ENCODE peak calls at places on chromosomes 12 and 14, in eight cellular contexts. One of them, this sample, is unnamed.

GRCh38 chr14:77302926-77303325 is 17.8 kb downstream of the POMT2 start:
- DNase-seq in BE2C: no peak
- DNase-seq in MCF 10A: peak
- DNase-seq in Calu3: peak
- DNase-seq in neural crest cell: no peak
- DNase-seq in GM12865: peak
- DNase-seq in progenitor cell of endocrine pancreas: no peak
- DNase-seq in AG09309: no peak
- DNase-seq in this sample: no peak

GRCh38 chr14:57346741-57347140 is 43.6 kb upstream of the NAA30 start:
- DNase-seq in BE2C: no peak
- DNase-seq in MCF 10A: no peak
- DNase-seq in Calu3: no peak
- DNase-seq in neural crest cell: no peak
- DNase-seq in GM12865: no peak
- DNase-seq in progenitor cell of endocrine pancreas: no peak
- DNase-seq in AG09309: no peak
- DNase-seq in this sample: no peak

GRCh38 chr12:120012067-120012621 is 23.1 kb downstream of the BICDL1 start:
- DNase-seq in BE2C: peak
- DNase-seq in MCF 10A: peak
- DNase-seq in Calu3: no peak
- DNase-seq in neural crest cell: peak
- DNase-seq in GM12865: peak
- DNase-seq in progenitor cell of endocrine pancreas: no peak
- DNase-seq in AG09309: no peak
- DNase-seq in this sample: no peak

GRCh38 chr14:80996049-80996901 is 40.9 kb downstream of the TSHR start:
- DNase-seq in BE2C: peak
- DNase-seq in MCF 10A: peak
- DNase-seq in Calu3: peak
- DNase-seq in neural crest cell: peak
- DNase-seq in GM12865: peak
- DNase-seq in progenitor cell of endocrine pancreas: no peak
- DNase-seq in AG09309: peak
- DNase-seq in this sample: no peak

GRCh38 chr12:19857197-19857596 is 417.9 kb downstream of the AEBP2 start:
- DNase-seq in BE2C: no peak
- DNase-seq in MCF 10A: no peak
- DNase-seq in Calu3: no peak
- DNase-seq in neural crest cell: no peak
- DNase-seq in GM12865: no peak
- DNase-seq in progenitor cell of endocrine pancreas: no peak
- DNase-seq in AG09309: no peak
- DNase-seq in this sample: no peak

GRCh38 chr14:64728856-64729255 is 24.6 kb downstream of the PLEKHG3 start:
- DNase-seq in BE2C: no peak
- DNase-seq in MCF 10A: no peak
- DNase-seq in Calu3: no peak
- DNase-seq in neural crest cell: no peak
- DNase-seq in GM12865: no peak
- DNase-seq in progenitor cell of endocrine pancreas: no peak
- DNase-seq in AG09309: no peak
- DNase-seq in this sample: no peak

GRCh38 chr14:91354221-91354916 is 63.3 kb downstream of the CCDC88C start:
- DNase-seq in BE2C: no peak
- DNase-seq in MCF 10A: no peak
- DNase-seq in Calu3: no peak
- DNase-seq in neural crest cell: no peak
- DNase-seq in GM12865: no peak
- DNase-seq in progenitor cell of endocrine pancreas: no peak
- DNase-seq in AG09309: peak
- DNase-seq in this sample: no peak

GRCh38 chr12:1398673-1399072 is 195.7 kb downstream of the FBXL14 start:
- DNase-seq in BE2C: no peak
- DNase-seq in MCF 10A: peak
- DNase-seq in Calu3: no peak
- DNase-seq in neural crest cell: no peak
- DNase-seq in GM12865: peak
- DNase-seq in progenitor cell of endocrine pancreas: no peak
- DNase-seq in AG09309: no peak
- DNase-seq in this sample: no peak

GRCh38 chr14:103698380-103699260 is 16.6 kb downstream of the XRCC3 start:
- DNase-seq in BE2C: peak
- DNase-seq in MCF 10A: no peak
- DNase-seq in Calu3: no peak
- DNase-seq in neural crest cell: no peak
- DNase-seq in GM12865: peak
- DNase-seq in progenitor cell of endocrine pancreas: no peak
- DNase-seq in AG09309: no peak
- DNase-seq in this sample: no peak

GRCh38 chr14:47919994-47920393 is 244.6 kb upstream of the MDGA2 start:
- DNase-seq in BE2C: peak
- DNase-seq in MCF 10A: no peak
- DNase-seq in Calu3: no peak
- DNase-seq in neural crest cell: no peak
- DNase-seq in GM12865: no peak
- DNase-seq in progenitor cell of endocrine pancreas: no peak
- DNase-seq in AG09309: no peak
- DNase-seq in this sample: no peak

GRCh38 chr14:85252011-85252410 is 277.9 kb upstream of the FLRT2 start:
- DNase-seq in BE2C: no peak
- DNase-seq in MCF 10A: peak
- DNase-seq in Calu3: no peak
- DNase-seq in neural crest cell: no peak
- DNase-seq in GM12865: no peak
- DNase-seq in progenitor cell of endocrine pancreas: no peak
- DNase-seq in AG09309: peak
- DNase-seq in this sample: no peak

GRCh38 chr14:104827173-104828055 is 26.5 kb downstream of the ZBTB42 start:
- DNase-seq in BE2C: peak
- DNase-seq in MCF 10A: no peak
- DNase-seq in Calu3: peak
- DNase-seq in neural crest cell: peak
- DNase-seq in GM12865: peak
- DNase-seq in progenitor cell of endocrine pancreas: peak
- DNase-seq in AG09309: no peak
- DNase-seq in this sample: no peak
- TF ChIP-seq CTCF in BE2C: peak
- TF ChIP-seq CTCF in MCF 10A: peak
- TF ChIP-seq CTCF in Calu3: peak
- TF ChIP-seq CTCF in neural crest cell: peak
- TF ChIP-seq CTCF in GM12865: peak
- TF ChIP-seq CTCF in progenitor cell of endocrine pancreas: peak
- TF ChIP-seq CTCF in AG09309: peak
- TF ChIP-seq CTCF in this sample: peak

GRCh38 chr12:25734529-25735180 is 181.6 kb upstream of the LMNTD1 start:
- DNase-seq in BE2C: no peak
- DNase-seq in MCF 10A: no peak
- DNase-seq in Calu3: no peak
- DNase-seq in neural crest cell: no peak
- DNase-seq in GM12865: peak
- DNase-seq in progenitor cell of endocrine pancreas: no peak
- DNase-seq in AG09309: no peak
- DNase-seq in this sample: no peak

GRCh38 chr12:25728196-25728595 is 175.1 kb upstream of the LMNTD1 start:
- DNase-seq in BE2C: no peak
- DNase-seq in MCF 10A: no peak
- DNase-seq in Calu3: no peak
- DNase-seq in neural crest cell: no peak
- DNase-seq in GM12865: no peak
- DNase-seq in progenitor cell of endocrine pancreas: no peak
- DNase-seq in AG09309: no peak
- DNase-seq in this sample: no peak

GRCh38 chr12:25730489-25731349 is 177.6 kb upstream of the LMNTD1 start:
- DNase-seq in BE2C: no peak
- DNase-seq in MCF 10A: no peak
- DNase-seq in Calu3: no peak
- DNase-seq in neural crest cell: no peak
- DNase-seq in GM12865: no peak
- DNase-seq in progenitor cell of endocrine pancreas: no peak
- DNase-seq in AG09309: no peak
- DNase-seq in this sample: no peak

GRCh38 chr12:25733541-25733940 is 180.5 kb upstream of the LMNTD1 start:
- DNase-seq in BE2C: no peak
- DNase-seq in MCF 10A: no peak
- DNase-seq in Calu3: no peak
- DNase-seq in neural crest cell: no peak
- DNase-seq in GM12865: no peak
- DNase-seq in progenitor cell of endocrine pancreas: no peak
- DNase-seq in AG09309: no peak
- DNase-seq in this sample: no peak
- TF ChIP-seq CTCF in BE2C: no peak
- TF ChIP-seq CTCF in MCF 10A: no peak
- TF ChIP-seq CTCF in Calu3: no peak
- TF ChIP-seq CTCF in neural crest cell: no peak
- TF ChIP-seq CTCF in GM12865: no peak
- TF ChIP-seq CTCF in progenitor cell of endocrine pancreas: no peak
- TF ChIP-seq CTCF in AG09309: no peak
- TF ChIP-seq CTCF in this sample: no peak

GRCh38 chr12:52951640-52952039 is 2.7 kb downstream of the KRT18 start:
- DNase-seq in BE2C: no peak
- DNase-seq in MCF 10A: no peak
- DNase-seq in Calu3: no peak
- DNase-seq in neural crest cell: no peak
- DNase-seq in GM12865: no peak
- DNase-seq in progenitor cell of endocrine pancreas: no peak
- DNase-seq in AG09309: no peak
- DNase-seq in this sample: no peak

GRCh38 chr12:52950553-52950952 is 1.6 kb downstream of the KRT18 start:
- DNase-seq in BE2C: no peak
- DNase-seq in MCF 10A: no peak
- DNase-seq in Calu3: no peak
- DNase-seq in neural crest cell: no peak
- DNase-seq in GM12865: no peak
- DNase-seq in progenitor cell of endocrine pancreas: no peak
- DNase-seq in AG09309: no peak
- DNase-seq in this sample: no peak

GRCh38 chr12:52953181-52953841 is 4.4 kb downstream of the KRT18 start:
- DNase-seq in BE2C: no peak
- DNase-seq in MCF 10A: no peak
- DNase-seq in Calu3: no peak
- DNase-seq in neural crest cell: no peak
- DNase-seq in GM12865: no peak
- DNase-seq in progenitor cell of endocrine pancreas: no peak
- DNase-seq in AG09309: no peak
- DNase-seq in this sample: no peak

GRCh38 chr12:52951126-52951525 is 2.2 kb downstream of the KRT18 start:
- DNase-seq in BE2C: no peak
- DNase-seq in MCF 10A: no peak
- DNase-seq in Calu3: no peak
- DNase-seq in neural crest cell: no peak
- DNase-seq in GM12865: no peak
- DNase-seq in progenitor cell of endocrine pancreas: no peak
- DNase-seq in AG09309: no peak
- DNase-seq in this sample: no peak

GRCh38 chr12:52952082-52952801 is 3.3 kb downstream of the KRT18 start:
- DNase-seq in BE2C: no peak
- DNase-seq in MCF 10A: peak
- DNase-seq in Calu3: peak
- DNase-seq in neural crest cell: no peak
- DNase-seq in GM12865: no peak
- DNase-seq in progenitor cell of endocrine pancreas: no peak
- DNase-seq in AG09309: no peak
- DNase-seq in this sample: no peak
- TF ChIP-seq CTCF in BE2C: peak
- TF ChIP-seq CTCF in MCF 10A: peak
- TF ChIP-seq CTCF in Calu3: peak
- TF ChIP-seq CTCF in neural crest cell: no peak
- TF ChIP-seq CTCF in GM12865: peak
- TF ChIP-seq CTCF in progenitor cell of endocrine pancreas: peak
- TF ChIP-seq CTCF in AG09309: peak
- TF ChIP-seq CTCF in this sample: no peak

GRCh38 chr12:51911788-51912711 is 4.7 kb downstream of the ACVRL1 start:
- DNase-seq in BE2C: peak
- DNase-seq in MCF 10A: no peak
- DNase-seq in Calu3: peak
- DNase-seq in neural crest cell: no peak
- DNase-seq in GM12865: no peak
- DNase-seq in progenitor cell of endocrine pancreas: no peak
- DNase-seq in AG09309: no peak
- DNase-seq in this sample: no peak

GRCh38 chr12:51911307-51911706 is 4.0 kb downstream of the ACVRL1 start:
- DNase-seq in BE2C: no peak
- DNase-seq in MCF 10A: no peak
- DNase-seq in Calu3: no peak
- DNase-seq in neural crest cell: no peak
- DNase-seq in GM12865: no peak
- DNase-seq in progenitor cell of endocrine pancreas: no peak
- DNase-seq in AG09309: no peak
- DNase-seq in this sample: no peak

GRCh38 chr12:51915003-51915625 is 7.8 kb downstream of the ACVRL1 start:
- DNase-seq in BE2C: no peak
- DNase-seq in MCF 10A: no peak
- DNase-seq in Calu3: no peak
- DNase-seq in neural crest cell: no peak
- DNase-seq in GM12865: no peak
- DNase-seq in progenitor cell of endocrine pancreas: no peak
- DNase-seq in AG09309: no peak
- DNase-seq in this sample: no peak

GRCh38 chr12:51914034-51914923 is 7.0 kb downstream of the ACVRL1 start:
- DNase-seq in BE2C: peak
- DNase-seq in MCF 10A: no peak
- DNase-seq in Calu3: no peak
- DNase-seq in neural crest cell: no peak
- DNase-seq in GM12865: no peak
- DNase-seq in progenitor cell of endocrine pancreas: no peak
- DNase-seq in AG09309: no peak
- DNase-seq in this sample: no peak

DNA sequence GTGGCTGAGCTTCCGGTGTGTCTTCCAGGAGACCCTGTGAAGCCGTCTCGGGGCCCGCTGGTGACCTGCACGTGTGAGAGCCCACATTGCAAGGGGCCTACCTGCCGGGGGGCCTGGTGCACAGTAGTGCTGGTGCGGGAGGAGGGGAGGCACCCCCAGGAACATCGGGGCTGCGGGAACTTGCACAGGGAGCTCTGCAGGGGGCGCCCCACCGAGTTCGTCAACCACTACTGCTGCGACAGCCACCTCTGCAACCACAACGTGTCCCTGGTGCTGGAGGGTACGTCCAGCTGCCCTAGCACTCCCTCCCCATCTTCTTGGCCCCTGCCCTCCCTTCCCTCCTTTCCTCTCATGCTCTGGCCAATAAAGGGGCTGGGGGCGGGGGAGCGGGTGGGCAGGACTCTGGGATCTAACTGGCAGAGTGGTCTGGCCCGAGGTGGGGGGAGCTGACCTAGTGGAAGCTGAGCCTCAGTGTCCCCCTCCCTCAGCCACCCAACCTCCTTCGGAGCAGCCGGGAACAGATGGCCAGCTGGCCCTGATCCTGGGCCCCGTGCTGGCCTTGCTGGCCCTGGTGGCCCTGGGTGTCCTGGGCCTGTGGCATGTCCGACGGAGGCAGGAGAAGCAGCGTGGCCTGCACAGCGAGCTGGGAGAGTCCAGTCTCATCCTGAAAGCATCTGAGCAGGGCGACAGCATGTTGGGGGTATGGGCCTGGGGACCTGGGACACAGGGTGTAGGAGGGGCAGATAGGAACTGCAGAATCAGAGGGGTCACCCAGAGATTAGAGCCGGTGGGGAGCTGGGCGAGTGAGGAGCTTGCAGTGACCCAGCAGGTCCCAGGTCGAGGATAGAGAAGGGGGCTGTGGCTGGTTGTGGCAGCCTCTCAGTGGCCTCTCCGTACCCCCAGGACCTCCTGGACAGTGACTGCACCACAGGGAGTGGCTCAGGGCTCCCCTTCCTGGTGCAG is 6.0 kb downstream of the ACVRL1 start:
- DNase-seq in BE2C: no peak
- DNase-seq in MCF 10A: no peak
- DNase-seq in Calu3: no peak
- DNase-seq in neural crest cell: no peak
- DNase-seq in GM12865: no peak
- DNase-seq in progenitor cell of endocrine pancreas: no peak
- DNase-seq in AG09309: no peak
- DNase-seq in this sample: no peak
- TF ChIP-seq CTCF in BE2C: peak
- TF ChIP-seq CTCF in MCF 10A: no peak
- TF ChIP-seq CTCF in Calu3: no peak
- TF ChIP-seq CTCF in neural crest cell: no peak
- TF ChIP-seq CTCF in GM12865: peak
- TF ChIP-seq CTCF in progenitor cell of endocrine pancreas: peak
- TF ChIP-seq CTCF in AG09309: no peak
- TF ChIP-seq CTCF in this sample: no peak